ENCODE peak calls at places on chromosomes 2 and 18, in five cellular contexts. One of them, this sample, is unnamed.

GRCh38 chr2:156447761-156448160 is 11.6 kb downstream of the GPD2 start:
- DNase-seq in HCT116: no peak
- DNase-seq in H1: no peak
- DNase-seq in HepG2: no peak
- DNase-seq in GM12878: no peak
- DNase-seq in this sample: no peak

GRCh38 chr2:48334180-48334579 is 195.8 kb upstream of the STON1 start:
- DNase-seq in HCT116: no peak
- DNase-seq in H1: no peak
- DNase-seq in HepG2: no peak
- DNase-seq in GM12878: no peak
- DNase-seq in this sample: no peak

GRCh38 chr18:46596119-46596518 is 60.9 kb downstream of the LOXHD1 start:
- DNase-seq in HCT116: no peak
- DNase-seq in H1: no peak
- DNase-seq in HepG2: no peak
- DNase-seq in GM12878: no peak
- DNase-seq in this sample: no peak

GRCh38 chr18:23684515-23685197 is 4.6 kb upstream of the LAMA3 start:
- DNase-seq in HCT116: no peak
- DNase-seq in H1: no peak
- DNase-seq in HepG2: peak; percentile 47
- DNase-seq in GM12878: no peak
- DNase-seq in this sample: no peak

GRCh38 chr2:203280428-203281064 is 41.7 kb downstream of the CYP20A1 start:
- DNase-seq in HCT116: peak; percentile 22
- DNase-seq in H1: no peak
- DNase-seq in HepG2: no peak
- DNase-seq in GM12878: no peak
- DNase-seq in this sample: no peak

GRCh38 chr2:197057946-197058345 is 131.4 kb upstream of the PGAP1 start:
- DNase-seq in HCT116: no peak
- DNase-seq in H1: no peak
- DNase-seq in HepG2: no peak
- DNase-seq in GM12878: no peak
- DNase-seq in this sample: no peak

GRCh38 chr2:236612737-236613136 is 43.1 kb downstream of the ACKR3 start:
- DNase-seq in HCT116: no peak
- DNase-seq in H1: no peak
- DNase-seq in HepG2: no peak
- DNase-seq in GM12878: no peak
- DNase-seq in this sample: no peak

GRCh38 chr2:25349397-25349796 is 7.7 kb upstream of the DNMT3A start:
- DNase-seq in HCT116: no peak
- DNase-seq in H1: no peak
- DNase-seq in HepG2: no peak
- DNase-seq in GM12878: no peak
- DNase-seq in this sample: no peak

GRCh38 chr2:191957996-191958860 is 111.3 kb upstream of the CAVIN2 start:
- DNase-seq in HCT116: no peak
- DNase-seq in H1: no peak
- DNase-seq in HepG2: no peak
- DNase-seq in GM12878: no peak
- DNase-seq in this sample: no peak

GRCh38 chr2:42951263-42951938 is 159.0 kb upstream of the HAAO start:
- DNase-seq in HCT116: no peak
- DNase-seq in H1: no peak
- DNase-seq in HepG2: no peak
- DNase-seq in GM12878: no peak
- DNase-seq in this sample: no peak

GRCh38 chr2:187826023-187826422 is 271.8 kb upstream of the TFPI start:
- DNase-seq in HCT116: no peak
- DNase-seq in H1: no peak
- DNase-seq in HepG2: no peak
- DNase-seq in GM12878: no peak
- DNase-seq in this sample: no peak

GRCh38 chr2:17558053-17558452 is 17.6 kb downstream of the VSNL1 start:
- DNase-seq in HCT116: no peak
- DNase-seq in H1: no peak
- DNase-seq in HepG2: no peak
- DNase-seq in GM12878: no peak
- DNase-seq in this sample: no peak

GRCh38 chr2:196113061-196113974 is 44.7 kb upstream of the DNAH7 start:
- DNase-seq in HCT116: no peak
- DNase-seq in H1: no peak
- DNase-seq in HepG2: no peak
- DNase-seq in GM12878: no peak
- DNase-seq in this sample: no peak

GRCh38 chr2:10041711-10042110 is 1.6 kb upstream of the KLF11 start:
- DNase-seq in HCT116: no peak
- DNase-seq in H1: no peak
- DNase-seq in HepG2: no peak
- DNase-seq in GM12878: no peak
- DNase-seq in this sample: no peak

GRCh38 chr2:65265090-65266045 is 37.7 kb downstream of the ACTR2 start:
- DNase-seq in HCT116: peak; percentile 78
- DNase-seq in H1: no peak
- DNase-seq in HepG2: peak; percentile 84
- DNase-seq in GM12878: peak; percentile 20
- DNase-seq in this sample: peak; percentile 25

GRCh38 chr18:10213526-10213925 is 240.9 kb upstream of the APCDD1 start:
- DNase-seq in HCT116: no peak
- DNase-seq in H1: no peak
- DNase-seq in HepG2: no peak
- DNase-seq in GM12878: peak; percentile 41
- DNase-seq in this sample: no peak

GRCh38 chr2:213007290-213007838 is 144.0 kb downstream of the IKZF2 start:
- DNase-seq in HCT116: no peak
- DNase-seq in H1: no peak
- DNase-seq in HepG2: no peak
- DNase-seq in GM12878: no peak
- DNase-seq in this sample: no peak

GRCh38 chr2:160332318-160332717 is 132.2 kb upstream of the ITGB6 start:
- DNase-seq in HCT116: no peak
- DNase-seq in H1: no peak
- DNase-seq in HepG2: no peak
- DNase-seq in GM12878: no peak
- DNase-seq in this sample: no peak

GRCh38 chr2:176902454-176902853 is 310.1 kb upstream of the HNRNPA3 start:
- DNase-seq in HCT116: no peak
- DNase-seq in H1: no peak
- DNase-seq in HepG2: no peak
- DNase-seq in GM12878: no peak
- DNase-seq in this sample: no peak

GRCh38 chr2:118388771-118389170 is 300.5 kb downstream of the INSIG2 start:
- DNase-seq in HCT116: no peak
- DNase-seq in H1: no peak
- DNase-seq in HepG2: no peak
- DNase-seq in GM12878: no peak
- DNase-seq in this sample: no peak

GRCh38 chr2:236378851-236379250 is 114.6 kb upstream of the ASB18 start:
- DNase-seq in HCT116: no peak
- DNase-seq in H1: no peak
- DNase-seq in HepG2: no peak
- DNase-seq in GM12878: no peak
- DNase-seq in this sample: no peak

GRCh38 chr2:99153921-99154604 is 679 bp downstream of the TSGA10 start:
- DNase-seq in HCT116: no peak
- DNase-seq in H1: no peak
- DNase-seq in HepG2: no peak
- DNase-seq in GM12878: no peak
- DNase-seq in this sample: peak; percentile 18

GRCh38 chr2:199111461-199111860 is 346.3 kb downstream of the SATB2 start:
- DNase-seq in HCT116: no peak
- DNase-seq in H1: no peak
- DNase-seq in HepG2: no peak
- DNase-seq in GM12878: no peak
- DNase-seq in this sample: no peak

GRCh38 chr2:222904557-222905258 is 43.9 kb downstream of the ACSL3 start:
- DNase-seq in HCT116: no peak
- DNase-seq in H1: no peak
- DNase-seq in HepG2: no peak
- DNase-seq in GM12878: no peak
- DNase-seq in this sample: no peak

GRCh38 chr2:11699686-11700670 is 30.0 kb upstream of the NTSR2 start:
- DNase-seq in HCT116: no peak
- DNase-seq in H1: no peak
- DNase-seq in HepG2: no peak
- DNase-seq in GM12878: no peak
- DNase-seq in this sample: no peak

GRCh38 chr18:25648724-25649260 is 296.8 kb upstream of the ZNF521 start:
- DNase-seq in HCT116: no peak
- DNase-seq in H1: no peak
- DNase-seq in HepG2: no peak
- DNase-seq in GM12878: no peak
- DNase-seq in this sample: no peak

DNA sequence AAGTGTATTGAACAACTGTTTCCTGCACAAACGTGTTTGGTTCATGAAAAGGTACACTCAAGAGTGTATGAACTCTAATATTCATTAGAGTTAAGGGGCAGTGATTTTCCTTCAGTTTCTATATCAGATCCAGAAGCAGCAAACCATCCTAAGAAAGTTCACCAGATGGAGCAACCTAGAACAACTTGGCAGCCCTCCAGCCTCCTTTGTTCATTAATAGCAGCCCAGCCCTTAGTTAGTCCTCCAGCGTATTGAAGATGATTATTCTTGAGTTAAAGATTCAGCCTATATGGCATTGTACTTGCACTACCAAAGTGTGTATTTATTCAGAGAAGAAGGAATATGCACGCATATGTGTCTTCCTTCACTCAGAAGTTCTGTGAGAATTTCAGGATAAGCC is 365.5 kb downstream of the SETBP1 start:
- DNase-seq in HCT116: no peak
- DNase-seq in H1: no peak
- DNase-seq in HepG2: no peak
- DNase-seq in GM12878: no peak
- DNase-seq in this sample: no peak
- TF ChIP-seq SRF in HCT116: no peak
- TF ChIP-seq SRF in H1: no peak
- TF ChIP-seq SRF in HepG2: no peak
- TF ChIP-seq SRF in GM12878: no peak
- TF ChIP-seq SRF in this sample: no peak

GRCh38 chr2:27372937-27373336 is 2.5 kb downstream of the SNX17 start:
- DNase-seq in HCT116: no peak
- DNase-seq in H1: no peak
- DNase-seq in HepG2: no peak
- DNase-seq in GM12878: no peak
- DNase-seq in this sample: no peak

GRCh38 chr2:27375513-27376099 is 4.9 kb downstream of the ZNF513 start:
- DNase-seq in HCT116: no peak
- DNase-seq in H1: no peak
- DNase-seq in HepG2: no peak
- DNase-seq in GM12878: no peak
- DNase-seq in this sample: no peak

GRCh38 chr2:27370816-27371620 is 602 bp downstream of the SNX17 start:
- DNase-seq in HCT116: no peak
- DNase-seq in H1: peak; percentile 47
- DNase-seq in HepG2: no peak
- DNase-seq in GM12878: peak; percentile 32
- DNase-seq in this sample: peak; percentile 60

GRCh38 chr2:27369471-27370025 is 590 bp downstream of the EIF2B4 start:
- DNase-seq in HCT116: no peak
- DNase-seq in H1: peak; percentile 88
- DNase-seq in HepG2: no peak
- DNase-seq in GM12878: no peak
- DNase-seq in this sample: no peak

DNA sequence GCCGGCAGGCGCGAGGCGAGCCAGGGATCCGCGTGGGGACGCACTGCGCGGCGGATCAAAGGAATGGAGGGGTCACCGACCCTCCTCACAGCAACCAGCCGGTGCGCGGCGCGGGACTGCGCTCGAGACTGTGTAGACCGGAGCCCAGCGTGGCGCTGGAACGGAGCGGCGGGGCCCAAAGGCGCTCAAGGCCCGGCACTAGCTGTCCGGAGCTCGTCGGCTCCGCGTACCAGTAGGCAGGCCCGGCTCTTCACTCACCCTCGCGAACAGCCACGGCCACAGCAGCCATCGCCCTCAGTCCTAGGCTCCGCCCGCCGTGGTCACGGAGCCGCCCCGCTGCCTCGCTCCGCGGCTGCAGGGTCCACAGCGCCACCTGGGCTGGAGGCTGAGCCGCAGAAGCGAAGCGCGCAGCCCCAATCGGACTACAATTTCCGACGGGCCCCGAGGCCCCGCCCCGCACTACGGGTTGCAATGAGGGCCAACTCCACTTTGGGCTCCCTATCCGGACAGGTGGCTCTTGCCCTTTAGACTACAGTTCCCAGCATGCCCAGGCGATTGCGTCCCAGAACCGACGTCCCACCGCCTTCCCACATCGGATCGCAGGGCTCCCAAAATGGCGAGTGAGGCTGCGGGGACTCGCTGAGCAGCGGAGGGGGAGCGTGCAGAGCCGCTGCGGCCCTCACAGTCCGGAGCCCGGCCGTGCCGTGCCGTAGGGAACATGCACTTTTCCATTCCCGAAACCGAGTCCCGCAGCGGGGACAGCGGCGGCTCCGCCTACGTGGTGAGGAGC is at the start of the genes EIF2B4 and SNX17:
- DNase-seq in HCT116: peak; percentile 98
- DNase-seq in H1: peak; percentile 99
- DNase-seq in HepG2: peak; percentile 99
- DNase-seq in GM12878: peak; percentile 97
- DNase-seq in this sample: peak; percentile 99
- TF ChIP-seq POLR2A in HCT116: peak; percentile 77
- TF ChIP-seq POLR2A in H1: peak; percentile 84
- TF ChIP-seq POLR2A in HepG2: peak; percentile 92
- TF ChIP-seq POLR2A in GM12878: peak; percentile 95
- TF ChIP-seq POLR2A in this sample: peak; percentile 88

DNA sequence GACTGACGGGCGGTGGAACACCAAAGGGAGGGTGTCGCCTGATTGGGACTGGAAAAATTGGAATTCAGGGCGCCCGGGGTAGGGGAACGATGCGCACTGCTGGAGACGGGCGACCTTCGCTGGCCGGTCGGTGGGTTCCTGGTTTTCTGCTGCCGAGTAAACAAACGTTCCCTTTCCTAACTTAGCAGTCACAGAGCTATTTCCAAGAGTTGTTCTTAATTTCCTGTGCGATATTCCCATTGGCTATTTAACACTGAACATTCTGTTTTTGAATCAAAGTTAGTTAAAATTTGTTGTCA is 738 bp downstream of the C18orf54 start:
- DNase-seq in HCT116: no peak
- DNase-seq in H1: no peak
- DNase-seq in HepG2: no peak
- DNase-seq in GM12878: no peak
- DNase-seq in this sample: no peak
- TF ChIP-seq SRF in HCT116: no peak
- TF ChIP-seq SRF in H1: no peak
- TF ChIP-seq SRF in HepG2: no peak
- TF ChIP-seq SRF in GM12878: no peak
- TF ChIP-seq SRF in this sample: no peak

DNA sequence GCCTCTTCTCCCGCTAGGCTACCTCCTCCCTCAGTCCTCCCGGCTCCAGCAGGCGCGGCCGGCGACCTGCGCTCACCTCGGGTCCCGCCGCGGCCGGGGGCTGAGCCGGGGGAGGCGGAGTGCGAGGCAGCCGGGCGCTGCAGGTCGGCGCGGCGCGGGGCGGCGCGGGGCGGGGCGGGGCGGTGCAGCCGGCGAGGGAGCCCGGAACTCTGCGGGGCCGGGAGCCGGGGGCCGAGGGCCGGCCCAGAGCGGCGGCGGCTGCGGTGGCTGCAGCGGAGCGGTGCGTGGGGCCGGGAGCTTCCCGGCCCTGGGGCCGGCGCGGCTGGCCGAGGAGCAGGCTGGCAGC is 437 bp downstream of the ACVR1 start:
- DNase-seq in HCT116: no peak
- DNase-seq in H1: no peak
- DNase-seq in HepG2: peak; percentile 18
- DNase-seq in GM12878: no peak
- DNase-seq in this sample: peak; percentile 79
- TF ChIP-seq POLR2A in HCT116: no peak
- TF ChIP-seq POLR2A in H1: no peak
- TF ChIP-seq POLR2A in HepG2: no peak
- TF ChIP-seq POLR2A in GM12878: no peak
- TF ChIP-seq POLR2A in this sample: no peak